ENCODE peak calls at places on chromosomes 13 and 19, in eight cellular contexts. One of them, this sample, is unnamed.

GRCh38 chr19:12668937-12669271 is 2.3 kb downstream of the WDR83 start:
- DNase-seq in CD8-positive, alpha-beta T cell: peak
- DNase-seq in keratinocyte: peak
- DNase-seq in GM23338: peak
- DNase-seq in adrenal gland: peak
- DNase-seq in GM12878: no peak
- DNase-seq in tibial nerve: peak
- DNase-seq in cardiac muscle cell: peak
- DNase-seq in this sample: peak

GRCh38 chr13:44189085-44189484 is 184.5 kb upstream of the SERP2 start:
- DNase-seq in tibial nerve: no peak
- DNase-seq in CD8-positive, alpha-beta T cell: no peak
- DNase-seq in keratinocyte: no peak
- DNase-seq in GM23338: no peak
- DNase-seq in adrenal gland: no peak
- DNase-seq in GM12878: no peak
- DNase-seq in cardiac muscle cell: no peak
- DNase-seq in this sample: no peak

GRCh38 chr13:32021785-32022184 is 9.8 kb upstream of the FRY start:
- DNase-seq in GM12878: no peak
- DNase-seq in tibial nerve: no peak
- DNase-seq in keratinocyte: no peak
- DNase-seq in adrenal gland: no peak
- DNase-seq in GM23338: no peak
- DNase-seq in CD8-positive, alpha-beta T cell: no peak
- DNase-seq in cardiac muscle cell: no peak
- DNase-seq in this sample: no peak

GRCh38 chr19:48060381-48060780 is 16.5 kb upstream of the CABP5 start:
- DNase-seq in keratinocyte: no peak
- DNase-seq in cardiac muscle cell: no peak
- DNase-seq in CD8-positive, alpha-beta T cell: no peak
- DNase-seq in GM23338: no peak
- DNase-seq in tibial nerve: no peak
- DNase-seq in GM12878: no peak
- DNase-seq in adrenal gland: no peak
- DNase-seq in this sample: no peak

GRCh38 chr19:3142292-3142670 is 6.4 kb downstream of the GNA15 start:
- DNase-seq in keratinocyte: peak
- DNase-seq in tibial nerve: no peak
- DNase-seq in adrenal gland: peak
- DNase-seq in GM23338: no peak
- DNase-seq in CD8-positive, alpha-beta T cell: no peak
- DNase-seq in cardiac muscle cell: peak
- DNase-seq in GM12878: no peak
- DNase-seq in this sample: no peak

GRCh38 chr19:27746691-27747380 is 1466.1 kb downstream of the UQCRFS1 start:
- DNase-seq in GM12878: no peak
- DNase-seq in CD8-positive, alpha-beta T cell: no peak
- DNase-seq in adrenal gland: no peak
- DNase-seq in GM23338: peak
- DNase-seq in keratinocyte: no peak
- DNase-seq in tibial nerve: no peak
- DNase-seq in cardiac muscle cell: peak
- DNase-seq in this sample: no peak

GRCh38 chr13:27353166-27353583 is 71.2 kb upstream of the GTF3A start:
- DNase-seq in GM12878: peak
- DNase-seq in adrenal gland: no peak
- DNase-seq in cardiac muscle cell: peak
- DNase-seq in keratinocyte: no peak
- DNase-seq in tibial nerve: no peak
- DNase-seq in GM23338: no peak
- DNase-seq in CD8-positive, alpha-beta T cell: no peak
- DNase-seq in this sample: no peak

GRCh38 chr19:2477141-2477710 is 1.3 kb downstream of the GADD45B start:
- DNase-seq in tibial nerve: no peak
- DNase-seq in CD8-positive, alpha-beta T cell: no peak
- DNase-seq in cardiac muscle cell: peak
- DNase-seq in keratinocyte: no peak
- DNase-seq in GM23338: no peak
- DNase-seq in GM12878: no peak
- DNase-seq in adrenal gland: peak
- DNase-seq in this sample: no peak

GRCh38 chr19:43651758-43652545 is 12.3 kb upstream of the CADM4 start:
- DNase-seq in keratinocyte: no peak
- DNase-seq in cardiac muscle cell: peak
- DNase-seq in CD8-positive, alpha-beta T cell: peak
- DNase-seq in adrenal gland: peak
- DNase-seq in GM12878: no peak
- DNase-seq in tibial nerve: peak
- DNase-seq in GM23338: peak
- DNase-seq in this sample: peak
- H3K27ac ChIP-seq in keratinocyte: no peak
- H3K27ac ChIP-seq in cardiac muscle cell: peak
- H3K27ac ChIP-seq in CD8-positive, alpha-beta T cell: no peak
- H3K27ac ChIP-seq in adrenal gland: no peak
- H3K27ac ChIP-seq in GM12878: no peak
- H3K27ac ChIP-seq in tibial nerve: peak
- H3K27ac ChIP-seq in GM23338: no peak
- H3K27ac ChIP-seq in this sample: no peak

DNA sequence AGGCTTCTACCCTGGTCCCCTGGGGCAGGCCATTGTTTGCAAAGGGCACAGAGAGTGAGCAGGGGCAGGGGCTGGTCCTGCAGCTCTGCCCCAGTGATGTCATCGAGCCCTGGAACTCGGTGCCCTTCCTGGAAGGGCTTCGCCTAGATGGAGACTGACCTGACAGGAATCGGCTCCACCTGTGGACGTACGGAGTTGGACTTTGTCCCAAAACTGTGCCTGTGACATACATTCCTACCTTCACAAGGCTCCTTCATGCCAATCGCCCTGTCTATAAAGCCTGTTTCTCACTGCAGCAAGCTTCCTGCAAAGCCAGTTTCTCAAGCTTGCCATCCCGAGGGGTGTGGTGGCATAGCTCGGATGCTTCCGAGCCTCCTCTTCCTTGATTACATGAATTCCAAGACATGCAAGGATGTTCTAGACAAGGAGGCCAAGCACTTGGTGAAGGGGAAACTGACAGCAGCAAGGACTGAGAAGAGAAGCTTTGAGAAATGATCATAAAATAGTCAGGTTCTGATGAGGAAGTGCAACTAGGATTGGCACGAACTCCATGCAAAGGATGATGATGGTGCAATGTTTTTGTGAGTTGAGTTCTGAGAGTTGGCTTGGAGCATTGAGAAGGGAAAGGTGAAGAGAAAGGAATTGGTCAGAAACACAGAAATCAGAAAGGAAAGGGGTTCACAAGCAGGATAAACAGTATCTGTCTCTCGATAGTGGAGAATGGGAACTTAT is 73.6 kb upstream of the STK24 start:
- DNase-seq in keratinocyte: no peak
- DNase-seq in CD8-positive, alpha-beta T cell: no peak
- DNase-seq in GM23338: no peak
- DNase-seq in cardiac muscle cell: no peak
- DNase-seq in tibial nerve: no peak
- DNase-seq in adrenal gland: no peak
- DNase-seq in GM12878: no peak
- DNase-seq in this sample: no peak
- H3K27ac ChIP-seq in keratinocyte: no peak
- H3K27ac ChIP-seq in CD8-positive, alpha-beta T cell: no peak
- H3K27ac ChIP-seq in GM23338: no peak
- H3K27ac ChIP-seq in cardiac muscle cell: no peak
- H3K27ac ChIP-seq in tibial nerve: no peak
- H3K27ac ChIP-seq in adrenal gland: no peak
- H3K27ac ChIP-seq in GM12878: no peak
- H3K27ac ChIP-seq in this sample: no peak

GRCh38 chr19:18776288-18776594 is 14.9 kb downstream of the COMP start:
- DNase-seq in GM12878: no peak
- DNase-seq in keratinocyte: no peak
- DNase-seq in CD8-positive, alpha-beta T cell: no peak
- DNase-seq in adrenal gland: no peak
- DNase-seq in cardiac muscle cell: peak
- DNase-seq in tibial nerve: no peak
- DNase-seq in GM23338: no peak
- DNase-seq in this sample: no peak
- H3K27ac ChIP-seq in GM12878: no peak
- H3K27ac ChIP-seq in keratinocyte: no peak
- H3K27ac ChIP-seq in CD8-positive, alpha-beta T cell: no peak
- H3K27ac ChIP-seq in adrenal gland: no peak
- H3K27ac ChIP-seq in cardiac muscle cell: no peak
- H3K27ac ChIP-seq in tibial nerve: no peak
- H3K27ac ChIP-seq in GM23338: no peak
- H3K27ac ChIP-seq in this sample: no peak

GRCh38 chr19:15290149-15290548 is 42.2 kb downstream of the BRD4 start:
- DNase-seq in tibial nerve: no peak
- DNase-seq in keratinocyte: no peak
- DNase-seq in GM12878: no peak
- DNase-seq in CD8-positive, alpha-beta T cell: no peak
- DNase-seq in adrenal gland: no peak
- DNase-seq in GM23338: no peak
- DNase-seq in cardiac muscle cell: no peak
- DNase-seq in this sample: no peak

GRCh38 chr19:15292140-15292539 is 40.2 kb downstream of the BRD4 start:
- DNase-seq in GM12878: no peak
- DNase-seq in tibial nerve: no peak
- DNase-seq in GM23338: no peak
- DNase-seq in CD8-positive, alpha-beta T cell: no peak
- DNase-seq in cardiac muscle cell: no peak
- DNase-seq in keratinocyte: no peak
- DNase-seq in adrenal gland: no peak
- DNase-seq in this sample: no peak

GRCh38 chr19:15291666-15292065 is 40.7 kb downstream of the BRD4 start:
- DNase-seq in adrenal gland: no peak
- DNase-seq in CD8-positive, alpha-beta T cell: no peak
- DNase-seq in cardiac muscle cell: no peak
- DNase-seq in GM12878: no peak
- DNase-seq in tibial nerve: no peak
- DNase-seq in GM23338: no peak
- DNase-seq in keratinocyte: no peak
- DNase-seq in this sample: no peak

GRCh38 chr19:15289673-15290072 is 42.7 kb downstream of the BRD4 start:
- DNase-seq in keratinocyte: no peak
- DNase-seq in adrenal gland: no peak
- DNase-seq in CD8-positive, alpha-beta T cell: no peak
- DNase-seq in GM23338: no peak
- DNase-seq in GM12878: no peak
- DNase-seq in tibial nerve: no peak
- DNase-seq in cardiac muscle cell: no peak
- DNase-seq in this sample: no peak

GRCh38 chr19:15291089-15291488 is 41.2 kb downstream of the BRD4 start:
- DNase-seq in GM23338: no peak
- DNase-seq in tibial nerve: no peak
- DNase-seq in cardiac muscle cell: no peak
- DNase-seq in GM12878: no peak
- DNase-seq in CD8-positive, alpha-beta T cell: no peak
- DNase-seq in keratinocyte: no peak
- DNase-seq in adrenal gland: no peak
- DNase-seq in this sample: no peak
- H3K27ac ChIP-seq in GM23338: peak
- H3K27ac ChIP-seq in tibial nerve: no peak
- H3K27ac ChIP-seq in cardiac muscle cell: no peak
- H3K27ac ChIP-seq in GM12878: peak
- H3K27ac ChIP-seq in CD8-positive, alpha-beta T cell: no peak
- H3K27ac ChIP-seq in keratinocyte: peak
- H3K27ac ChIP-seq in adrenal gland: no peak
- H3K27ac ChIP-seq in this sample: no peak

DNA sequence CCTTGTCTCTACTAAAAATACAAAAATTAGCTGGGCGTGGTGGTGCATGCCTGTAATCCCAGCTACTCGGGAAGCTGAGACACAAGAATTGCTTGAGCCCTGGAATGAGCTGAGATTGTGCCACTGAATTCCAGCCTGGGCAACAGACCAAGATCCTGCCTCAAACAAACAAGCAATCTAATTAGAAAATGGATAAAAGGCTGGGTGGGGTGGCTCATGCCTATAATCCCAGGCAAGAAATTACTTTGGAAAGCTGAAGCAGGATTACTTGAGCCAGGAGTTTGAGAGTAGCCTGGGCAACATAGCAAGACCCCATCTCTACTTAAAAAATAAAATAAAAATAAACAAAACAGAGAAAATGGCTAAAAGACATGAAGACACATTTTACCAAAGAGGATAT is 77.0 kb downstream of the CAB39L start:
- DNase-seq in adrenal gland: no peak
- DNase-seq in GM23338: no peak
- DNase-seq in tibial nerve: no peak
- DNase-seq in keratinocyte: no peak
- DNase-seq in CD8-positive, alpha-beta T cell: no peak
- DNase-seq in GM12878: no peak
- DNase-seq in cardiac muscle cell: peak
- DNase-seq in this sample: no peak
- H3K27ac ChIP-seq in adrenal gland: no peak
- H3K27ac ChIP-seq in GM23338: no peak
- H3K27ac ChIP-seq in tibial nerve: peak
- H3K27ac ChIP-seq in keratinocyte: no peak
- H3K27ac ChIP-seq in CD8-positive, alpha-beta T cell: no peak
- H3K27ac ChIP-seq in GM12878: no peak
- H3K27ac ChIP-seq in cardiac muscle cell: no peak
- H3K27ac ChIP-seq in this sample: no peak

GRCh38 chr13:40694426-40694825 is 28.0 kb upstream of the FOXO1 start:
- DNase-seq in tibial nerve: no peak
- DNase-seq in GM12878: no peak
- DNase-seq in CD8-positive, alpha-beta T cell: no peak
- DNase-seq in adrenal gland: no peak
- DNase-seq in GM23338: no peak
- DNase-seq in keratinocyte: no peak
- DNase-seq in cardiac muscle cell: no peak
- DNase-seq in this sample: no peak
- H3K27ac ChIP-seq in tibial nerve: no peak
- H3K27ac ChIP-seq in GM12878: no peak
- H3K27ac ChIP-seq in CD8-positive, alpha-beta T cell: no peak
- H3K27ac ChIP-seq in adrenal gland: no peak
- H3K27ac ChIP-seq in GM23338: no peak
- H3K27ac ChIP-seq in keratinocyte: no peak
- H3K27ac ChIP-seq in cardiac muscle cell: no peak
- H3K27ac ChIP-seq in this sample: no peak

DNA sequence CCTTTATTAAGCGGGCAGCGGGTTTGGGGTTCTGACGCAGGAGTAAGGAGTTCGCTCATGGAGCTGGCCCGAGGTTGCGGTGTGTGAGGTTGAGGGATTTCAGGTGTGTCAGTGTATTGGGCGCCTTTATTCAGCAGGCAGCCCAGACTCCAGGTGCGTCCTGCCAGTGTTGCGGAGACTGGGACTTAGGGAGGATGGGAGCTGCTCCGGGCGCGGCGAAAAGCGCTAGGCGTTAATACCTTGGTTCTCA is 785 bp downstream of the RPL36 start:
- DNase-seq in keratinocyte: no peak
- DNase-seq in cardiac muscle cell: no peak
- DNase-seq in tibial nerve: no peak
- DNase-seq in adrenal gland: no peak
- DNase-seq in GM23338: no peak
- DNase-seq in GM12878: no peak
- DNase-seq in CD8-positive, alpha-beta T cell: no peak
- DNase-seq in this sample: no peak
- H3K27ac ChIP-seq in keratinocyte: peak
- H3K27ac ChIP-seq in cardiac muscle cell: peak
- H3K27ac ChIP-seq in tibial nerve: peak
- H3K27ac ChIP-seq in adrenal gland: peak
- H3K27ac ChIP-seq in GM23338: peak
- H3K27ac ChIP-seq in GM12878: peak
- H3K27ac ChIP-seq in CD8-positive, alpha-beta T cell: peak
- H3K27ac ChIP-seq in this sample: peak

GRCh38 chr19:52397310-52398090 is at the start of gene ZNF528:
- DNase-seq in adrenal gland: peak
- DNase-seq in GM23338: peak
- DNase-seq in GM12878: peak
- DNase-seq in keratinocyte: peak
- DNase-seq in CD8-positive, alpha-beta T cell: peak
- DNase-seq in tibial nerve: peak
- DNase-seq in cardiac muscle cell: peak
- DNase-seq in this sample: peak
- H3K27ac ChIP-seq in adrenal gland: peak
- H3K27ac ChIP-seq in GM23338: peak
- H3K27ac ChIP-seq in GM12878: peak
- H3K27ac ChIP-seq in keratinocyte: peak
- H3K27ac ChIP-seq in CD8-positive, alpha-beta T cell: peak
- H3K27ac ChIP-seq in tibial nerve: peak
- H3K27ac ChIP-seq in cardiac muscle cell: peak
- H3K27ac ChIP-seq in this sample: peak

This sample was measured in caudate nucleus.